ENCODE peak calls at places on chromosomes 11 and 22, in four cellular contexts. D, R, M and E are unnamed samples.
A peak's percentile ranks its signal among the peaks of the same experiment; 100 is the strongest.

GRCh38 chr11:61045271-61045670 is 57.0 kb upstream of the CD5 start:
- DNase-seq in D (no peak), R (peak; percentile 46), M (no peak), E (no peak)

GRCh38 chr11:12137005-12137690 is 26.8 kb downstream of the MICAL2 start:
- DNase-seq in D (no peak), R (peak; percentile 64), M (peak; percentile 83), E (peak; percentile 40)

GRCh38 chr11:92670293-92670890 is 299.1 kb upstream of the MTNR1B start:
- DNase-seq in D (no peak), R (no peak), M (no peak), E (no peak)

GRCh38 chr22:24072361-24072760 is 61.3 kb downstream of the CABIN1 start:
- DNase-seq in D (no peak), R (no peak), M (no peak), E (no peak)

GRCh38 chr11:3022300-3022967 is 30.3 kb upstream of the NAP1L4 start:
- DNase-seq in D (no peak), R (peak; percentile 81), M (no peak), E (peak; percentile 60)

GRCh38 chr22:49394116-49394785 is 433.4 kb downstream of the BRD1 start:
- DNase-seq in D (no peak), R (no peak), M (no peak), E (no peak)

GRCh38 chr11:78392854-78393253 is 24.8 kb downstream of the GAB2 start:
- DNase-seq in D (no peak), R (no peak), M (no peak), E (no peak)

GRCh38 chr11:75261474-75261847 is 20.9 kb downstream of the TPBGL start:
- DNase-seq in D (no peak), R (no peak), M (peak; percentile 8), E (no peak)

GRCh38 chr11:15493066-15493465 is 378.3 kb downstream of the INSC start:
- DNase-seq in D (no peak), R (peak; percentile 25), M (no peak), E (no peak)

GRCh38 chr11:11864803-11865202 is 23.0 kb downstream of the USP47 start:
- DNase-seq in D (no peak), R (no peak), M (no peak), E (no peak)

GRCh38 chr11:6919698-6920097 is 1.1 kb upstream of the OR2D3 start:
- DNase-seq in D (no peak), R (no peak), M (no peak), E (no peak)

GRCh38 chr11:107102692-107103463 is 84.6 kb upstream of the GUCY1A2 start:
- DNase-seq in D (no peak), R (no peak), M (no peak), E (no peak)

GRCh38 chr11:2801711-2802388 is 83.7 kb downstream of the CDKN1C start:
- DNase-seq in D (no peak), R (no peak), M (peak; percentile 8), E (no peak)

GRCh38 chr11:36306888-36307287 is 10.8 kb downstream of the PRR5L start:
- DNase-seq in D (no peak), R (no peak), M (no peak), E (no peak)

GRCh38 chr11:65212226-65212801 is 30.6 kb downstream of the CAPN1 start:
- DNase-seq in D (no peak), R (no peak), M (no peak), E (no peak)

GRCh38 chr22:42963231-42963595 is 51.7 kb downstream of the PACSIN2 start:
- DNase-seq in D (no peak), R (no peak), M (no peak), E (no peak)

GRCh38 chr22:42964994-42965699 is 49.8 kb downstream of the PACSIN2 start:
- DNase-seq in D (no peak), R (no peak), M (no peak), E (peak; percentile 41)

GRCh38 chr22:42961815-42962214 is 53.1 kb downstream of the PACSIN2 start:
- DNase-seq in D (no peak), R (no peak), M (no peak), E (no peak)

GRCh38 chr22:42960146-42960509 is 54.8 kb downstream of the PACSIN2 start:
- DNase-seq in D (no peak), R (no peak), M (no peak), E (no peak)

DNA sequence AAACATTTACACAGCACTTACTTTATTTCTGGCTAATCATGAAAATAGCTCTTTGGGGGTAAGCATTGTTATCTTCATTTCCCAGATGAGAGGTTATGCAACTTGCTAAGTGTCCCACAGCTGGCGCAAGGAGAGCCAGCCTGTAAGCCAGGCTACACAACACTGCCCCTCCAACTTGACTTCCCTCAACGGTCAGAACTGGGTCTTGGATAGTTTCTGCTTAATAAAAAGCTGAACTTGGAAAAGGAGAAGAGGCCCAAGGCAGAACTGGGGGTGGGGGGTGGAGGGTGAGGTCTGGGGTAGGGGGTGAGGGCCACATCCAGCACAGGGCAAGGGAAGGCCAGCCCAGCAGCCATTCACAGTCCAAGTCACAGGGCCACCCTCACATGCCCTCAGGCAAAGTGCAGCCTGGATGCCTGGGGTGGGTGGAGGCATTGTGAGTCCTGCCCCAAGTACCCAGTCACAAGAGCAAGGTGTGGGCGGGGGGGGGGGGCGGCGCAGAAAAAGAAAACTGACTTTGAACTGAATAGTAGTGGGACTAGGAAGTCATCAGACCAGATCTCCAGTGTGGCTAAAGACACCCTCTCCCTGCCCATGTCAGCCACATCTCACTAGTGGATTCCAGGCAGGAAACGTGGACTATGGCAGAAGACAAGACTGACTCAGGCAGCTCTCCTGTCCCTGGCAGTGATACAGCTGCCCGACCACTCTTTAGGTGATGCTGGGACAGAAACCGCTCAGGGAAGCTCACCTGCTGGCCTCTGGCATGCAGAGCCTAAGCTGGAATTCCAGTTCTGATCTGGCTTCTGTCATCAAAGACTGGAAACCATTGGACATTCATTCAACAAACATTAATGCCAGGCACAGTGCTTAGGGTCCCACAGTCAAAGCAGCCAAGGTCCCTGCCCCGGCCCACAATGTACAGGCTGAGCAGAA is 52.4 kb downstream of the PACSIN2 start:
- DNase-seq in D (no peak), R (peak; percentile 50), M (peak; percentile 71), E (no peak)
- H3K4me1 ChIP-seq in D (peaks cover 22% of the 10 kb centered on the region), R (peaks cover 39% of the 10 kb centered on the region), M (peaks cover 56% of the 10 kb centered on the region), E (peaks cover 12% of the 10 kb centered on the region)

DNA sequence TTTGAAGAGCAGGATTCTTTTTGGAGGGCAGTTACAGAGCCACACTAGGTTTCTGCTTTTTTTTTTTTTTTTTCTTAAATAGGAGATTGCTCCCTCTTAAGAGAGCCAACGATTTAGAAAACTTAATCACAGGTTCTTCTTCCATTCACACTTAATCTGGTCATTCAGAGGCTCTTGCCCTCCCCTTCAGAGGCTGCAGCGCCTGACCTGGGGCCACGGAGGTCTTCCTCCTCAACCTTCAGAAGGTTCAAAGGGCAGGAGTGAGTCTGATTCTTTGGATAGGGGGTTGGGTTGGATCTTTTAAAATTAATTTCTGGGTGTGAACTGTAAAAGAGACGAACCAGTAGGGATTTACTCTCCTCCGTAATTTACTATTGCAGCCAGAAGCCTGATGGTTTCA is 57.1 kb downstream of the ZNRF3 start:
- DNase-seq in D (no peak), R (no peak), M (no peak), E (no peak)
- TF ChIP-seq CTCF in D (no peak), R (no peak), M (no peak), E (no peak)

GRCh38 chr11:134783219-134783618 is 371.2 kb upstream of the B3GAT1 start:
- DNase-seq in D (no peak), R (no peak), M (no peak), E (no peak)

GRCh38 chr11:134785059-134785458 is 373.0 kb upstream of the B3GAT1 start:
- DNase-seq in D (no peak), R (no peak), M (no peak), E (no peak)

GRCh38 chr11:134785660-134786284 is 373.7 kb upstream of the B3GAT1 start:
- DNase-seq in D (no peak), R (no peak), M (no peak), E (no peak)

GRCh38 chr11:134784046-134784445 is 372.0 kb upstream of the B3GAT1 start:
- DNase-seq in D (no peak), R (no peak), M (no peak), E (no peak)

DNA sequence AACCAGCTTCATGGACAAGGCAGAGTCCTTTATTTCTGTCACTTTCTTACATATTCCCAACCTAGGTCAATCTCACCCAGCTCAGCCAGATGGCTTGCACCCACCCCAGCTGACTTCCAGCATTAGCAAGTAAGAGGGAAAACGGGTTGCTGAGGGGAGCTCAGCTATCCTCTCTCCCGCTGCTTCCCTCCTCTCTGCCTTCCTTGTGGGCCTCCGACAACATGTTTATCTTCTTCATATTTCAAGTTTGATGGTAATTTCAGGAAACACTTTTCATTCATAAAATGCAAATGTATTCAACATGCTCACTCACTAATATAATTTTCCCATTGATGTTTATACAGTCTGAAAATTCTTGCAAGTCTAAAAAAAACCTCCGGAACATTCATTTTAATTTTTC is 372.5 kb upstream of the B3GAT1 start:
- DNase-seq in D (no peak), R (no peak), M (no peak), E (no peak)
- H3K4me1 ChIP-seq in D (no peaks in the 10 kb centered on the region), R (no peaks in the 10 kb centered on the region), M (no peaks in the 10 kb centered on the region), E (no peaks in the 10 kb centered on the region)

GRCh38 chr22:29734853-29735252 is 15.1 kb downstream of the CABP7 start:
- DNase-seq in D (no peak), R (no peak), M (no peak), E (no peak)

GRCh38 chr22:29733362-29734322 is 13.8 kb downstream of the CABP7 start:
- DNase-seq in D (no peak), R (no peak), M (peak; percentile 33), E (peak; percentile 34)

GRCh38 chr22:29729161-29729560 is 9.4 kb downstream of the CABP7 start:
- DNase-seq in D (no peak), R (no peak), M (no peak), E (no peak)

GRCh38 chr22:29734429-29734828 is 14.6 kb downstream of the CABP7 start:
- DNase-seq in D (no peak), R (no peak), M (no peak), E (no peak)

GRCh38 chr22:29731058-29731850 is 11.5 kb downstream of the CABP7 start:
- DNase-seq in D (no peak), R (no peak), M (no peak), E (no peak)
- TF ChIP-seq CTCF in D (no peak), R (no peak), M (no peak), E (no peak)

DNA sequence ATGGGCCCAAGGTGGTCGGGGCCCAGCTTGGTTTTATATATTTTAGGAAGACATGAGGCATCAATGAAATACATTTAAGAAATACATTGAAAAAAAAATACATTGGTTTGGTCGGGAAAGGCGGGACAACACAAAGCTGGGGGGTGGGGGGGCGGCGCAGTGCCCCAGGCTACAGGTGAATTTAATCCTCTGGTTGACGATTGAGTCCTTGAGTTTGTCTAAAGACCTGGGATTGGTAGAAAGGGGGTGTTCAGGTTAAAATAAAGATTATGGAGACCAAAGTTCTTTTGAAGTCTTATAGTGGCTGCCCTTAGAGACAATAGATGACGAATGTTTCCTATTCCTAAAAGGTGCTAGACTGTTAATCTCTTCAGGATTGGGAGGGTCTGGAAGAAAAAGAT is 3.1 kb downstream of the IFITM1 start:
- DNase-seq in D (no peak), R (no peak), M (no peak), E (no peak)
- H3K4me1 ChIP-seq in D (peaks cover 13% of the 10 kb centered on the region), R (peaks cover 3% of the 10 kb centered on the region), M (peaks cover 32% of the 10 kb centered on the region), E (peaks cover 16% of the 10 kb centered on the region)

GRCh38 chr11:120324932-120325810 is at the start of gene TLCD5:
- DNase-seq in D (no peak), R (peak; percentile 60), M (peak; percentile 36), E (no peak)
- TF ChIP-seq CTCF in D (no peak), R (no peak), M (no peak), E (peak; percentile 24)